ENCODE peak calls at places on chromosomes 4 and X, in four cellular contexts. C is K562, G is A549, I is HepG2. F is an unnamed sample.

GRCh38 chr4:77104405-77105292 is 28.9 kb upstream of the CCNI start:
- DNase-seq in C (no peak), G (no peak), I (no peak), F (no peak)

GRCh38 chrX:72121381-72121780 is 10.3 kb downstream of the RTL5 start:
- DNase-seq in C (no peak), G (no peak), I (no peak), F (no peak)

GRCh38 chr4:22339491-22339890 is 176.4 kb downstream of the ADGRA3 start:
- DNase-seq in C (no peak), G (no peak), I (no peak), F (no peak)

GRCh38 chrX:4682637-4683036 is 969.2 kb upstream of the PRKX start:
- DNase-seq in C (no peak), G (no peak), I (no peak), F (no peak)

GRCh38 chrX:1118572-1119199 is 93.8 kb downstream of the CRLF2 start:
- DNase-seq in C (no peak), G (no peak), I (no peak), F (no peak)

GRCh38 chr4:74969507-74970474 is 36.9 kb downstream of the PARM1 start:
- DNase-seq in C (peak; percentile 8), G (no peak), I (no peak), F (no peak)

GRCh38 chr4:77309496-77309895 is 152.5 kb downstream of the CCNG2 start:
- DNase-seq in C (no peak), G (no peak), I (no peak), F (no peak)

GRCh38 chr4:107183155-107183774 is 147.2 kb upstream of the DKK2 start:
- DNase-seq in C (peak; percentile 50), G (peak; percentile 2), I (peak; percentile 67), F (no peak)

GRCh38 chr4:44916406-44916805 is 190.1 kb upstream of the GNPDA2 start:
- DNase-seq in C (no peak), G (no peak), I (no peak), F (no peak)

GRCh38 chrX:111353810-111354209 is 58.2 kb downstream of the DCX start:
- DNase-seq in C (no peak), G (no peak), I (no peak), F (no peak)

GRCh38 chr4:22500831-22501714 is 14.8 kb downstream of the ADGRA3 start:
- DNase-seq in C (no peak), G (peak; percentile 31), I (no peak), F (no peak)

GRCh38 chr4:118281611-118282442 is 71.0 kb downstream of the PRSS12 start:
- DNase-seq in C (no peak), G (no peak), I (peak; percentile 18), F (no peak)

GRCh38 chr4:177901786-177902185 is 459.5 kb upstream of the AGA start:
- DNase-seq in C (no peak), G (no peak), I (no peak), F (no peak)

GRCh38 chr4:102036619-102037376 is 246.3 kb downstream of the BANK1 start:
- DNase-seq in C (no peak), G (no peak), I (no peak), F (no peak)

GRCh38 chr4:122783301-122784215 is 43.1 kb upstream of the FGF2 start:
- DNase-seq in C (no peak), G (peak; percentile 76), I (peak; percentile 37), F (peak; percentile 72)

GRCh38 chrX:101759000-101759399 is 99.3 kb upstream of the ARMCX2 start:
- DNase-seq in C (peak; percentile 32), G (peak; percentile 1), I (peak; percentile 2), F (peak; percentile 45)

GRCh38 chr4:182190306-182190705 is 52.9 kb upstream of the TENM3 start:
- DNase-seq in C (no peak), G (no peak), I (no peak), F (no peak)

GRCh38 chrX:57817302-57817701 is 93.0 kb downstream of the ZXDA start:
- DNase-seq in C (no peak), G (no peak), I (no peak), F (no peak)

GRCh38 chr4:31051151-31051550 is 331.0 kb downstream of the PCDH7 start:
- DNase-seq in C (no peak), G (no peak), I (no peak), F (no peak)

GRCh38 chr4:31043382-31044062 is 323.4 kb downstream of the PCDH7 start:
- DNase-seq in C (no peak), G (no peak), I (no peak), F (no peak)

GRCh38 chr4:31041385-31041784 is 321.2 kb downstream of the PCDH7 start:
- DNase-seq in C (no peak), G (no peak), I (no peak), F (no peak)

GRCh38 chr4:31045151-31045550 is 325.0 kb downstream of the PCDH7 start:
- DNase-seq in C (no peak), G (no peak), I (no peak), F (no peak)

GRCh38 chr4:31045724-31046318 is 325.7 kb downstream of the PCDH7 start:
- DNase-seq in C (no peak), G (no peak), I (no peak), F (no peak)
- TF ChIP-seq PHF8 in C (no peak), G (no peak), I (no peak), F (no peak)

GRCh38 chr4:1008840-1009646 is 2.4 kb upstream of the FGFRL1 start:
- DNase-seq in C (no peak), G (no peak), I (no peak), F (no peak)
- TF ChIP-seq PHF8 in C (peak; percentile 25), G (no peak), I (no peak), F (no peak)

DNA sequence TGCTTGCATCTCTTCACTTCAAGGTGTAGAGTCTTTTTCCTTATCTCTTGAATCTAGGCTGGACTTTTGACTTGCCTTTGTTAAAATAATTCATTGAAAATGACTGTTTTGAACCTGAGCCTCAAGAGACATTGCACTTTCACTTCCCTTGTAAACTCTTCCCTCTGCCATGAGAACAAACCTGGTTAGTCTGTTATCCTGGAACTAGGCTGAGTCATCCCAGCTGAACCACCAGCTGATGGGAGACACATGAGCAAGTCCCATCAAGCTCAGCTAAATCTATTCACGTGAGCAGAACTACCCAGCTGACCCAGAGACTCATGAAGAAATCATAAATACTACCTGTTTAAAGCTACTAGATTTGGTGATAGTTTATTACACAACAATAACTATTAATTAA is 202.3 kb upstream of the CENPE start:
- DNase-seq in C (no peak), G (no peak), I (peak; percentile 38), F (no peak)
- TF ChIP-seq PHF8 in C (no peak), G (no peak), I (no peak), F (no peak)

GRCh38 chrX:77167993-77168392 is 279.2 kb upstream of the FGF16 start:
- DNase-seq in C (no peak), G (no peak), I (peak; percentile 6), F (no peak)
- TF ChIP-seq PHF8 in C (no peak), G (no peak), I (no peak), F (no peak)

DNA sequence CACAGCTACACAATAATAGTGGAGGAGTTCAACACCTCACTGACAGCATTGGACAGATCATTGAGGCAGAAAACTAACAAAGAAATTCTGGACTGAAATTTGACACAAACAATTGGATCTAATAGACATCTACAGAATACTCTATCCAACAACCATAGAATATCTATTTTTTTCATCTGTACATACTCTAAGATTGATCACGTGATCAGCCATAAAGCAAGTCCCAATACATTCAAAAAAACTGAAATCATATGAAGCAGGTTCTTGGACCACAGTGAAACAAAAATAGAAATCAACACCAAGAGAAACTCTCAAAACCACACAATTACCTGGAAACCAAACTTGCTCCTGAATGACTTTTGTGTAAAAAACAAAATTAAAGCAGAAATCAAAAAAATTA is 12.2 kb upstream of the IDS start:
- DNase-seq in C (no peak), G (no peak), I (no peak), F (no peak)
- TF ChIP-seq PHF8 in C (no peak), G (no peak), I (no peak), F (no peak)

GRCh38 chr4:1623390-1623789 is 60.7 kb downstream of the FAM53A start:
- DNase-seq in C (no peak), G (no peak), I (no peak), F (no peak)

GRCh38 chr4:1621996-1622637 is 62.0 kb downstream of the FAM53A start:
- DNase-seq in C (no peak), G (no peak), I (no peak), F (no peak)

GRCh38 chr4:1621526-1621925 is 62.6 kb downstream of the FAM53A start:
- DNase-seq in C (no peak), G (no peak), I (no peak), F (no peak)

GRCh38 chr4:1623821-1624518 is 60.1 kb downstream of the FAM53A start:
- DNase-seq in C (no peak), G (no peak), I (no peak), F (no peak)

GRCh38 chr4:1622956-1623355 is 61.2 kb downstream of the FAM53A start:
- DNase-seq in C (no peak), G (no peak), I (no peak), F (no peak)
- TF ChIP-seq PHF8 in C (no peak), G (no peak), I (no peak), F (no peak)

GRCh38 chrX:131764224-131764623 is 220.3 kb downstream of the OR13H1 start:
- DNase-seq in C (no peak), G (no peak), I (no peak), F (no peak)

GRCh38 chrX:131762802-131763234 is 218.9 kb downstream of the OR13H1 start:
- DNase-seq in C (peak; percentile 6), G (peak; percentile 66), I (no peak), F (no peak)

GRCh38 chrX:131763674-131764073 is 219.8 kb downstream of the OR13H1 start:
- DNase-seq in C (peak; percentile 5), G (peak; percentile 69), I (no peak), F (no peak)
- TF ChIP-seq PHF8 in C (no peak), G (no peak), I (no peak), F (no peak)

F was measured in H1.